ENCODE peak calls at places on chromosomes 5 and 9, in four cellular contexts. One of them, this sample, is unnamed.

GRCh38 chr5:5483350-5483749 is 60.9 kb downstream of the ICE1 start:
- DNase-seq in pancreas: no peak
- DNase-seq in A549: no peak
- DNase-seq in adrenal gland: no peak
- DNase-seq in this sample: no peak

GRCh38 chr9:131393622-131394463 is at the start of gene PRRC2B:
- DNase-seq in pancreas: peak
- DNase-seq in A549: peak
- DNase-seq in adrenal gland: peak
- DNase-seq in this sample: no peak

GRCh38 chr9:6086006-6086655 is 70.7 kb upstream of the RANBP6 start:
- DNase-seq in pancreas: no peak
- DNase-seq in A549: no peak
- DNase-seq in adrenal gland: no peak
- DNase-seq in this sample: no peak

GRCh38 chr9:120767451-120767850 is 25.8 kb downstream of the FBXW2 start:
- DNase-seq in pancreas: no peak
- DNase-seq in A549: no peak
- DNase-seq in adrenal gland: no peak
- DNase-seq in this sample: no peak

GRCh38 chr5:154095819-154096380 is 57.1 kb downstream of the MFAP3 start:
- DNase-seq in pancreas: no peak
- DNase-seq in A549: no peak
- DNase-seq in adrenal gland: no peak
- DNase-seq in this sample: no peak

GRCh38 chr5:88826959-88827585 is 55.9 kb downstream of the MEF2C start:
- DNase-seq in pancreas: no peak
- DNase-seq in A549: no peak
- DNase-seq in adrenal gland: peak
- DNase-seq in this sample: peak

GRCh38 chr5:51302358-51302757 is 80.9 kb upstream of the ISL1 start:
- DNase-seq in pancreas: no peak
- DNase-seq in A549: no peak
- DNase-seq in adrenal gland: no peak
- DNase-seq in this sample: no peak

GRCh38 chr5:38845555-38846378 is at the start of gene OSMR:
- DNase-seq in pancreas: peak
- DNase-seq in A549: peak
- DNase-seq in adrenal gland: peak
- DNase-seq in this sample: peak

GRCh38 chr5:149839761-149840160 is 104.8 kb downstream of the PDE6A start:
- DNase-seq in pancreas: no peak
- DNase-seq in A549: no peak
- DNase-seq in adrenal gland: no peak
- DNase-seq in this sample: no peak

GRCh38 chr5:35094966-35095365 is 47.2 kb upstream of the AGXT2 start:
- DNase-seq in pancreas: no peak
- DNase-seq in A549: no peak
- DNase-seq in adrenal gland: no peak
- DNase-seq in this sample: no peak

GRCh38 chr5:161535762-161536161 is 10.8 kb downstream of the GABRB2 start:
- DNase-seq in pancreas: no peak
- DNase-seq in A549: no peak
- DNase-seq in adrenal gland: peak
- DNase-seq in this sample: no peak

GRCh38 chr9:880725-881124 is 39.2 kb downstream of the DMRT1 start:
- DNase-seq in pancreas: no peak
- DNase-seq in A549: no peak
- DNase-seq in adrenal gland: no peak
- DNase-seq in this sample: no peak

GRCh38 chr5:109857405-109858031 is 167.8 kb downstream of the MAN2A1 start:
- DNase-seq in pancreas: no peak
- DNase-seq in A549: no peak
- DNase-seq in adrenal gland: no peak
- DNase-seq in this sample: no peak

GRCh38 chr9:94675008-94675841 is 35.9 kb upstream of the FBP1 start:
- DNase-seq in pancreas: no peak
- DNase-seq in A549: no peak
- DNase-seq in adrenal gland: no peak
- DNase-seq in this sample: no peak

GRCh38 chr5:159510282-159510681 is 180.0 kb upstream of the IL12B start:
- DNase-seq in pancreas: no peak
- DNase-seq in A549: peak
- DNase-seq in adrenal gland: peak
- DNase-seq in this sample: no peak

GRCh38 chr9:92798358-92798757 is 33.7 kb upstream of the BICD2 start:
- DNase-seq in pancreas: no peak
- DNase-seq in A549: no peak
- DNase-seq in adrenal gland: no peak
- DNase-seq in this sample: no peak

GRCh38 chr9:93669116-93669957 is 93.0 kb downstream of the PHF2 start:
- DNase-seq in pancreas: peak
- DNase-seq in A549: no peak
- DNase-seq in adrenal gland: peak
- DNase-seq in this sample: no peak

GRCh38 chr5:177302354-177303110 is 987 bp downstream of the RAB24 start:
- DNase-seq in pancreas: no peak
- DNase-seq in A549: no peak
- DNase-seq in adrenal gland: no peak
- DNase-seq in this sample: no peak

GRCh38 chr9:121201045-121201737 is 478 bp downstream of the RAB14 start:
- DNase-seq in pancreas: peak
- DNase-seq in A549: no peak
- DNase-seq in adrenal gland: no peak
- DNase-seq in this sample: no peak

GRCh38 chr9:1791191-1791590 is 224.0 kb upstream of the SMARCA2 start:
- DNase-seq in pancreas: no peak
- DNase-seq in A549: no peak
- DNase-seq in adrenal gland: no peak
- DNase-seq in this sample: no peak

GRCh38 chr9:17725399-17726010 is 146.6 kb downstream of the SH3GL2 start:
- DNase-seq in pancreas: no peak
- DNase-seq in A549: no peak
- DNase-seq in adrenal gland: no peak
- DNase-seq in this sample: no peak

GRCh38 chr5:164345173-164345572 is 839.8 kb downstream of the MAT2B start:
- DNase-seq in pancreas: no peak
- DNase-seq in A549: no peak
- DNase-seq in adrenal gland: no peak
- DNase-seq in this sample: no peak

GRCh38 chr9:107215381-107215780 is 67.7 kb upstream of the RAD23B start:
- DNase-seq in pancreas: no peak
- DNase-seq in A549: no peak
- DNase-seq in adrenal gland: no peak
- DNase-seq in this sample: peak

GRCh38 chr5:126450388-126450787 is 27.2 kb downstream of the GRAMD2B start:
- DNase-seq in pancreas: no peak
- DNase-seq in A549: no peak
- DNase-seq in adrenal gland: no peak
- DNase-seq in this sample: no peak

GRCh38 chr9:94002316-94003140 is 47.4 kb upstream of the BARX1 start:
- DNase-seq in pancreas: no peak
- DNase-seq in A549: peak
- DNase-seq in adrenal gland: peak
- DNase-seq in this sample: no peak

GRCh38 chr9:114662081-114662989 is 4.7 kb upstream of the TEX53 start:
- DNase-seq in pancreas: peak
- DNase-seq in A549: peak
- DNase-seq in adrenal gland: peak
- DNase-seq in this sample: no peak

GRCh38 chr9:137451976-137452760 is 7.0 kb downstream of the NSMF start:
- DNase-seq in pancreas: no peak
- DNase-seq in A549: no peak
- DNase-seq in adrenal gland: no peak
- DNase-seq in this sample: no peak

GRCh38 chr5:25964009-25964372 is 1074.4 kb downstream of the CDH9 start:
- DNase-seq in pancreas: no peak
- DNase-seq in A549: no peak
- DNase-seq in adrenal gland: no peak
- DNase-seq in this sample: no peak

GRCh38 chr5:16552666-16553343 is 64.0 kb downstream of the RETREG1 start:
- DNase-seq in pancreas: peak
- DNase-seq in A549: peak
- DNase-seq in adrenal gland: peak
- DNase-seq in this sample: no peak

GRCh38 chr9:124708633-124709032 is 62.5 kb downstream of the NR6A1 start:
- DNase-seq in pancreas: no peak
- DNase-seq in A549: peak
- DNase-seq in adrenal gland: no peak
- DNase-seq in this sample: peak

GRCh38 chr5:175813943-175814630 is 57.3 kb upstream of the CPLX2 start:
- DNase-seq in pancreas: peak
- DNase-seq in A549: no peak
- DNase-seq in adrenal gland: no peak
- DNase-seq in this sample: no peak

GRCh38 chr5:61665939-61666621 is 334.0 kb downstream of the ZSWIM6 start:
- DNase-seq in pancreas: no peak
- DNase-seq in A549: no peak
- DNase-seq in adrenal gland: no peak
- DNase-seq in this sample: no peak

DNA sequence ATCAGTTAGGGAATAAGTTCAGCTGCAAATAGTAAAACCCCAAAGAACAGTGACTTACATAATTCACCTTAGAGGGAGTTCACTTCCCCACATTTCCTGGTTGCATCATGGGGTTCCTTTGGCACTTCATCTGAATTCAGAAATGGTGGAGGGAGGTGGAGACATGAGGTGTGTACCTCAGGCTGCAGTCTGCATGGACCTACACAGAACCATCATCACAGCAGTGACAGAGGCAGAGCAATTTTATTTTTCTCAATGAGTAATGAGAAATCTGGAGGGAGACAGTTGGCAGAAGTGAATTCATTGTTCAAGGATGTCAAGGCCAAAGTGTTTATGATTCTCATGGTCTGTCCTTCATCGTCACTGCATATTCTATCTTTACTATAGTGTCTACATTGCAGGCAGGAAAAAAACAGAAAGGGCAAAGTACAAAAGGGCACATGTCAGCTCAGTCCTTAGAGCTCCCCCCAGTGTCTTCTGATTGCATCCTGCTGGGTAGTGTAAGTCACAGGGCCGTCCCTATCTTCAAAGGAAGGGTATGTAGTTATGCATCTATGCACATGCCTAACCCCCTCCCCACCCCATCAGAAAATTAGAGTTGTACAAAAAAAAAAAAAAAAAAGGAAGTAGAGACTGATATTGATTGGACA is 132.8 kb upstream of the APC start:
- DNase-seq in pancreas: no peak
- DNase-seq in A549: peak
- DNase-seq in adrenal gland: no peak
- DNase-seq in this sample: no peak
- TF ChIP-seq CTCF in pancreas: no peak
- TF ChIP-seq CTCF in A549: no peak
- TF ChIP-seq CTCF in adrenal gland: no peak
- TF ChIP-seq CTCF in this sample: peak

DNA sequence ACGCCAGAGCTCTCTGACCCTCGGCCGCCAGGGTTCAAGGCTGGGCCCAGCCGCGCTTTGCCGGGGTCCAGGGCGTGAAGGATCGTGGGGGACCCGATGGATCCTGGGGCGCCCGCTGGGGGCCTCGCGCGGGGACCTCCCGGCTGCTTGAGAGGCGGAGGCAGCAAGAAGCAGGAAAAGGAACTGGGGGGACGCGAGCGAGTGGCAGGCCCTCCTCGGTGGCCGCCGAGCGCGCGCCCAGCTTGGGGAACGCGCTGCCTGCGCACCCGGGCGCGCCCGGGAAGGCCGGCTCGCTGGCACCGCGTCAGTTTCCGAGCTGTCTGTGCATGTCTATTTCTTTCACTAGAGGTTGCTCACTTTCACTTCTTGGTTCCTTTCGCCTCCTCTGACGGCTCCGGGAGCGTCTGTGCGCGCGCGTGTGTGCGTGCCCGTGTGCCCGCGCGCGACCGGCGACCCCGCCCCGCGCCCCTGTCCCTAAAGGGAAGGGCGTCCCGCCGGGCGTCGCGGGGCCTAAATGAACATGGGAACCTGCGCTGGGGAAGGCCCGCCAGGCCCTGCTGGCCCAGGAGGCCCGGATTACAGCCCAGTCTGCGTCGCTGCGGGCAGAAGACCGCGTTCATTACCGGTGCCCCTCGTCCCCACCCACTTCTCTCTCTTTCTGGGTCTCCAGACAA is 205.5 kb upstream of the IER5L start:
- DNase-seq in pancreas: peak
- DNase-seq in A549: no peak
- DNase-seq in adrenal gland: peak
- DNase-seq in this sample: no peak
- H3K4me3 ChIP-seq in pancreas: peak
- H3K4me3 ChIP-seq in A549: no peak
- H3K4me3 ChIP-seq in adrenal gland: peak
- H3K4me3 ChIP-seq in this sample: peak

GRCh38 chr9:36166150-36166927 is 2.8 kb upstream of the CCIN start:
- DNase-seq in pancreas: peak
- DNase-seq in A549: peak
- DNase-seq in adrenal gland: peak
- DNase-seq in this sample: no peak
- TF ChIP-seq CTCF in pancreas: peak
- TF ChIP-seq CTCF in A549: peak
- TF ChIP-seq CTCF in adrenal gland: peak
- TF ChIP-seq CTCF in this sample: peak

GRCh38 chr5:14316471-14316870 is 173.3 kb downstream of the TRIO start:
- DNase-seq in pancreas: no peak
- DNase-seq in A549: no peak
- DNase-seq in adrenal gland: peak
- DNase-seq in this sample: no peak

GRCh38 chr5:14319102-14319501 is 176.0 kb downstream of the TRIO start:
- DNase-seq in pancreas: no peak
- DNase-seq in A549: no peak
- DNase-seq in adrenal gland: no peak
- DNase-seq in this sample: no peak

GRCh38 chr5:14309864-14310531 is 166.9 kb downstream of the TRIO start:
- DNase-seq in pancreas: no peak
- DNase-seq in A549: no peak
- DNase-seq in adrenal gland: no peak
- DNase-seq in this sample: no peak

GRCh38 chr5:14309199-14309598 is 166.1 kb downstream of the TRIO start:
- DNase-seq in pancreas: no peak
- DNase-seq in A549: no peak
- DNase-seq in adrenal gland: no peak
- DNase-seq in this sample: no peak

GRCh38 chr5:14313986-14314690 is 171.0 kb downstream of the TRIO start:
- DNase-seq in pancreas: no peak
- DNase-seq in A549: no peak
- DNase-seq in adrenal gland: no peak
- DNase-seq in this sample: no peak
- H3K4me3 ChIP-seq in pancreas: no peak
- H3K4me3 ChIP-seq in A549: no peak
- H3K4me3 ChIP-seq in adrenal gland: no peak
- H3K4me3 ChIP-seq in this sample: no peak

GRCh38 chr5:145908206-145908945 is 28.0 kb upstream of the SH3RF2 start:
- DNase-seq in pancreas: no peak
- DNase-seq in A549: peak
- DNase-seq in adrenal gland: no peak
- DNase-seq in this sample: no peak
- TF ChIP-seq CTCF in pancreas: no peak
- TF ChIP-seq CTCF in A549: peak
- TF ChIP-seq CTCF in adrenal gland: no peak
- TF ChIP-seq CTCF in this sample: peak

This sample was measured in kidney epithelial cell.